ENCODE peak calls at places on chromosomes 3 and 15, in five cellular contexts. One of them, this sample, is unnamed.

GRCh38 chr3:57160046-57160730 is 5.0 kb downstream of the IL17RD start:
- DNase-seq in neural crest cell: no peak
- DNase-seq in caudate nucleus: no peak
- DNase-seq in dorsolateral prefrontal cortex: no peak
- DNase-seq in stomach: no peak
- DNase-seq in this sample: no peak

GRCh38 chr15:74664028-74664616 is 31.7 kb downstream of the EDC3 start:
- DNase-seq in stomach: peak; percentile 80
- DNase-seq in neural crest cell: no peak
- DNase-seq in caudate nucleus: no peak
- DNase-seq in dorsolateral prefrontal cortex: no peak
- DNase-seq in this sample: no peak

GRCh38 chr15:46618984-46619383 is 984.2 kb downstream of the SQOR start:
- DNase-seq in dorsolateral prefrontal cortex: no peak
- DNase-seq in neural crest cell: no peak
- DNase-seq in stomach: no peak
- DNase-seq in caudate nucleus: no peak
- DNase-seq in this sample: no peak

GRCh38 chr15:65334586-65335231 is 30.2 kb downstream of the RNU5B-1 start:
- DNase-seq in caudate nucleus: no peak
- DNase-seq in neural crest cell: no peak
- DNase-seq in dorsolateral prefrontal cortex: no peak
- DNase-seq in stomach: no peak
- DNase-seq in this sample: no peak

GRCh38 chr15:88513195-88513594 is 33.3 kb downstream of the DET1 start:
- DNase-seq in dorsolateral prefrontal cortex: no peak
- DNase-seq in neural crest cell: no peak
- DNase-seq in stomach: no peak
- DNase-seq in caudate nucleus: no peak
- DNase-seq in this sample: no peak

GRCh38 chr3:6791161-6791560 is 69.8 kb upstream of the GRM7 start:
- DNase-seq in caudate nucleus: no peak
- DNase-seq in neural crest cell: no peak
- DNase-seq in dorsolateral prefrontal cortex: no peak
- DNase-seq in stomach: no peak
- DNase-seq in this sample: no peak

GRCh38 chr3:127486337-127486944 is 104.1 kb downstream of the TPRA1 start:
- DNase-seq in caudate nucleus: no peak
- DNase-seq in stomach: peak; percentile 17
- DNase-seq in neural crest cell: no peak
- DNase-seq in dorsolateral prefrontal cortex: no peak
- DNase-seq in this sample: no peak

GRCh38 chr3:39809181-39809994 is at the start of gene MYRIP:
- DNase-seq in caudate nucleus: no peak
- DNase-seq in neural crest cell: peak; percentile 50
- DNase-seq in stomach: peak; percentile 90
- DNase-seq in dorsolateral prefrontal cortex: peak; percentile 76
- DNase-seq in this sample: no peak

GRCh38 chr3:100063929-100064461 is 50.3 kb downstream of the FILIP1L start:
- DNase-seq in stomach: no peak
- DNase-seq in caudate nucleus: no peak
- DNase-seq in neural crest cell: no peak
- DNase-seq in dorsolateral prefrontal cortex: no peak
- DNase-seq in this sample: no peak

GRCh38 chr3:53161345-53161819 is 373 bp downstream of the PRKCD start:
- DNase-seq in caudate nucleus: no peak
- DNase-seq in stomach: no peak
- DNase-seq in neural crest cell: no peak
- DNase-seq in dorsolateral prefrontal cortex: no peak
- DNase-seq in this sample: no peak

GRCh38 chr15:55796321-55796965 is 53.5 kb upstream of the PRTG start:
- DNase-seq in dorsolateral prefrontal cortex: no peak
- DNase-seq in neural crest cell: no peak
- DNase-seq in stomach: no peak
- DNase-seq in caudate nucleus: no peak
- DNase-seq in this sample: no peak

GRCh38 chr3:156507285-156507684 is 47.6 kb downstream of the SSR3 start:
- DNase-seq in caudate nucleus: no peak
- DNase-seq in dorsolateral prefrontal cortex: no peak
- DNase-seq in neural crest cell: no peak
- DNase-seq in stomach: no peak
- DNase-seq in this sample: no peak

GRCh38 chr3:119279101-119279554 is 15.1 kb upstream of the ARHGAP31 start:
- DNase-seq in caudate nucleus: no peak
- DNase-seq in neural crest cell: peak; percentile 16
- DNase-seq in stomach: peak; percentile 63
- DNase-seq in dorsolateral prefrontal cortex: no peak
- DNase-seq in this sample: no peak

This sample was measured in NCI-H2107.